ENCODE peak calls at places on chromosomes 6 and 20, in seven cellular contexts. K is spleen; C is foreskin keratinocyte; L is CD4-positive, alpha-beta T cell; J is mammary epithelial cell; D is endothelial cell of umbilical vein; H is endothelial cell. M is an unnamed sample.
A peak's percentile ranks its signal among the peaks of the same experiment; 100 is the strongest.

GRCh38 chr6:170049641-170050491 is 241.0 kb downstream of the DLL1 start:
- DNase-seq in K (peak; percentile 78), C (peak; percentile 34), L (no peak), J (peak; percentile 8), D (no peak), H (no peak), M (peak; percentile 96)

GRCh38 chr6:138403324-138403800 is 661 bp upstream of the HEBP2 start:
- DNase-seq in K (peak; percentile 92), C (peak; percentile 19), L (peak; percentile 11), J (no peak), D (no peak), H (peak; percentile 52), M (no peak)

GRCh38 chr20:776165-776564 is 7.9 kb upstream of the SLC52A3 start:
- DNase-seq in K (no peak), C (no peak), L (no peak), J (no peak), D (no peak), H (no peak), M (no peak)

GRCh38 chr20:43977252-43977651 is 62.6 kb downstream of the TOX2 start:
- DNase-seq in K (no peak), C (peak; percentile 21), L (no peak), J (peak; percentile 50), D (no peak), H (no peak), M (peak; percentile 49)

GRCh38 chr6:26532699-26533523 is 5.3 kb upstream of the HMGN4 start:
- DNase-seq in K (peak; percentile 90), C (peak; percentile 91), L (peak; percentile 87), J (peak; percentile 87), D (peak; percentile 96), H (peak; percentile 91), M (peak; percentile 94)

GRCh38 chr6:28212510-28213212 is 12.4 kb upstream of the ZSCAN9 start:
- DNase-seq in K (no peak), C (peak; percentile 86), L (no peak), J (peak; percentile 93), D (peak; percentile 90), H (peak; percentile 73), M (peak; percentile 90)

GRCh38 chr6:163923658-163924411 is 509.3 kb downstream of the QKI start:
- DNase-seq in K (no peak), C (peak; percentile 32), L (no peak), J (no peak), D (no peak), H (no peak), M (no peak)

GRCh38 chr6:117451607-117452164 is 25.9 kb upstream of the ROS1 start:
- DNase-seq in K (no peak), C (peak; percentile 23), L (no peak), J (peak; percentile 56), D (no peak), H (no peak), M (peak; percentile 68)

GRCh38 chr6:164911873-164912580 is 397.4 kb downstream of the C6orf118 start:
- DNase-seq in K (no peak), C (no peak), L (no peak), J (no peak), D (no peak), H (no peak), M (peak; percentile 6)

GRCh38 chr20:11247059-11247630 is 573.3 kb upstream of the JAG1 start:
- DNase-seq in K (no peak), C (no peak), L (no peak), J (no peak), D (no peak), H (no peak), M (no peak)

GRCh38 chr6:130560231-130560630 is 194.4 kb downstream of the TMEM200A start:
- DNase-seq in K (no peak), C (no peak), L (no peak), J (peak; percentile 1), D (no peak), H (no peak), M (no peak)

GRCh38 chr6:32153252-32153834 is 598 bp upstream of the PPT2 start:
- DNase-seq in K (peak; percentile 79), C (no peak), L (no peak), J (peak; percentile 13), D (peak; percentile 47), H (no peak), M (no peak)

GRCh38 chr6:68635412-68635705 is 277 bp downstream of the ADGRB3 start:
- DNase-seq in K (no peak), C (no peak), L (no peak), J (no peak), D (no peak), H (no peak), M (no peak)

GRCh38 chr20:57652865-57653545 is 32.8 kb upstream of the ZBP1 start:
- DNase-seq in K (peak; percentile 71), C (no peak), L (no peak), J (no peak), D (no peak), H (peak; percentile 1), M (no peak)

GRCh38 chr20:1331801-1332453 is 3.0 kb upstream of the SDCBP2 start:
- DNase-seq in K (peak; percentile 24), C (peak; percentile 24), L (no peak), J (no peak), D (no peak), H (no peak), M (no peak)

GRCh38 chr6:152184573-152185157 is 377.2 kb downstream of the ESR1 start:
- DNase-seq in K (no peak), C (no peak), L (peak; percentile 24), J (no peak), D (no peak), H (no peak), M (no peak)

GRCh38 chr6:79544939-79545450 is 7.8 kb upstream of the LCA5 start:
- DNase-seq in K (no peak), C (peak; percentile 100), L (no peak), J (peak; percentile 100), D (peak; percentile 99), H (peak; percentile 78), M (peak; percentile 99)
- TF ChIP-seq CTCF in K (no peak), C (peak; percentile 43), L (no peak), J (peak; percentile 42), D (peak; percentile 62), H (peak; percentile 21), M (peak; percentile 25)

GRCh38 chr6:97437087-97437486 is 154.1 kb upstream of the MMS22L start:
- DNase-seq in K (no peak), C (peak; percentile 19), L (no peak), J (peak; percentile 7), D (peak; percentile 34), H (no peak), M (peak; percentile 44)
- TF ChIP-seq CTCF in K (peak; percentile 31), C (peak; percentile 66), L (peak; percentile 30), J (peak; percentile 85), D (peak; percentile 69), H (peak; percentile 82), M (peak; percentile 69)

GRCh38 chr6:7389162-7389450 is 436 bp downstream of the CAGE1 start:
- DNase-seq in K (no peak), C (no peak), L (no peak), J (no peak), D (no peak), H (no peak), M (peak; percentile 85)

GRCh38 chr6:7390218-7390878 is 740 bp downstream of the RIOK1 start:
- DNase-seq in K (no peak), C (no peak), L (no peak), J (no peak), D (no peak), H (no peak), M (no peak)

GRCh38 chr6:7392402-7392801 is 2.8 kb downstream of the RIOK1 start:
- DNase-seq in K (no peak), C (no peak), L (no peak), J (no peak), D (no peak), H (no peak), M (peak; percentile 68)

GRCh38 chr6:7391244-7391643 is 1.6 kb downstream of the RIOK1 start:
- DNase-seq in K (no peak), C (no peak), L (no peak), J (no peak), D (no peak), H (no peak), M (peak; percentile 37)

GRCh38 chr6:7389451-7390217 is at the start of the genes CAGE1 and RIOK1:
- DNase-seq in K (peak; percentile 98), C (peak; percentile 94), L (peak; percentile 91), J (peak; percentile 97), D (peak; percentile 95), H (peak; percentile 91), M (peak; percentile 98)
- TF ChIP-seq CTCF in K (no peak), C (no peak), L (no peak), J (no peak), D (peak; percentile 14), H (peak; percentile 37), M (no peak)

GRCh38 chr6:147544420-147544819 is 35.9 kb downstream of the SAMD5 start:
- DNase-seq in K (no peak), C (no peak), L (no peak), J (no peak), D (no peak), H (no peak), M (no peak)

GRCh38 chr6:147548930-147549475 is 40.5 kb downstream of the SAMD5 start:
- DNase-seq in K (no peak), C (no peak), L (no peak), J (no peak), D (no peak), H (no peak), M (no peak)

GRCh38 chr6:147547369-147547902 is 38.9 kb downstream of the SAMD5 start:
- DNase-seq in K (no peak), C (no peak), L (no peak), J (no peak), D (no peak), H (no peak), M (no peak)

GRCh38 chr6:147549531-147549930 is 41.0 kb downstream of the SAMD5 start:
- DNase-seq in K (no peak), C (no peak), L (no peak), J (no peak), D (no peak), H (no peak), M (no peak)

DNA sequence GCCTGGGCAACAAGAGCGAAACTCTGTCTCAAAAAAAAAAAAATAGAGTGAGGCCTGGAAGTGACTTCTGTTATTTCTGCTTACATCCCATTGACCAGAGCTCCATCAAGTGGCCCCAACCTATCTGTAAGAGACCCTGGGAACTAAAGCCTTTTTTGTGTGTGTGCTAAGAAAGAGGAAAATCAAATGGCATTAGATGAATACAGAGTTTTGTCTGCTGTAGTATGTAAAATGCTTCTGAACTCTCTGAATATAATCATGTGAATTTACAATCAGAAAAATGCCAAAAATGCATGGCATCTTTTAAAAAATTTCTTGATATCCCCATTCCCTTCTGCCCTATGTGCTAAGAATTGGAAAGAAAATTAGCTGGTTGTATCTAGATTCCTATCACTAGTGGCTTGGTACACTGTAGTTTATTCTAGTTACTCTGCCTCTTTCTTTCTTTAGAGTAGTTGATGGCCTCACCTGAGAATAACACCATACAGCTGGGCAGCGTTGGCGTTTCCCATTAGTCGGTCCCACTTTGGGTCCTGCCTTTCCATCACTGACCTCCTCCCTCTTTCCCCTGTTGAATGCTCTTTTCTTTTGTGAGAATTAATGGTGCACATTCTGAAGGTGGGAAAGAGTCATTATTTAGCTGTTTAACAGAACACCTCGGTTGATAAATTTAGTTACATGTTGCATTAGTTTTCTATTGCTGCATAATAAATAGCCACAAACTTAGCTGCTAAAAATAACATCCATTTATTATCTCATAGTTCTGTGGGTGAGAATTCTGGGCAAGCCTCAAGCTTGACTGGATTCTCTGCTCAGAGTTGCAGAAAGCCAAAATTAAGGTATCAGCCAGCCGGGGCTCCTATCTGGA is 38.2 kb downstream of the SAMD5 start:
- DNase-seq in K (no peak), C (no peak), L (no peak), J (no peak), D (no peak), H (no peak), M (no peak)
- TF ChIP-seq CTCF in K (no peak), C (no peak), L (no peak), J (no peak), D (no peak), H (no peak), M (no peak)

M was measured in MCF 10A.